ENCODE peak calls at places on chromosome 14, in ten cellular contexts. B, D, H, U, T, W, Z, R, Q and N are unnamed samples.

GRCh38 chr14:61889914-61890351 is 127.7 kb downstream of the SNAPC1 start:
- DNase-seq in H (no peak), Q (no peak), R (peak; percentile 66), U (no peak), T (no peak), B (no peak), W (no peak), Z (no peak), D (no peak), N (no peak)

GRCh38 chr14:105315941-105316562 is 1.5 kb downstream of the PACS2 start:
- DNase-seq in W (no peak), H (no peak), Z (no peak), D (no peak), B (peak; percentile 30), T (no peak), U (no peak), Q (no peak), R (no peak), N (peak; percentile 45)

GRCh38 chr14:99745307-99745951 is 47.8 kb upstream of the EML1 start:
- DNase-seq in B (no peak), D (no peak), T (no peak), Q (no peak), Z (peak; percentile 38), W (peak; percentile 93), H (no peak), U (peak; percentile 95), R (no peak), N (no peak)

GRCh38 chr14:34662558-34663088 is 32.7 kb upstream of the SNX6 start:
- DNase-seq in H (no peak), D (no peak), W (no peak), T (no peak), U (no peak), R (no peak), Q (peak; percentile 14), B (no peak), Z (no peak), N (no peak)

GRCh38 chr14:90959344-90959743 is 101.1 kb downstream of the RPS6KA5 start:
- DNase-seq in H (no peak), Z (no peak), W (no peak), B (no peak), U (no peak), T (no peak), Q (no peak), D (no peak), R (no peak), N (no peak)

GRCh38 chr14:32542507-32542906 is 213.4 kb downstream of the AKAP6 start:
- DNase-seq in W (no peak), U (no peak), B (no peak), D (no peak), T (no peak), Z (peak; percentile 32), Q (no peak), R (no peak), H (no peak), N (no peak)

GRCh38 chr14:105151131-105151837 is 17.3 kb downstream of the JAG2 start:
- DNase-seq in H (no peak), Z (no peak), B (no peak), T (no peak), D (no peak), R (no peak), U (no peak), Q (no peak), W (no peak), N (peak; percentile 37)

GRCh38 chr14:104795468-104795780 is at the start of gene AKT1:
- DNase-seq in W (no peak), D (no peak), R (no peak), Z (no peak), Q (no peak), U (no peak), B (no peak), H (no peak), T (no peak), N (no peak)

GRCh38 chr14:68779761-68780323 is 13.0 kb downstream of the ZFP36L1 start:
- DNase-seq in H (peak; percentile 94), R (no peak), U (peak; percentile 97), T (no peak), Q (peak; percentile 64), D (peak; percentile 72), W (peak; percentile 91), Z (peak; percentile 55), B (peak; percentile 98), N (peak; percentile 37)

GRCh38 chr14:68781161-68782021 is 11.5 kb downstream of the ZFP36L1 start:
- DNase-seq in D (peak; percentile 72), R (no peak), U (no peak), H (no peak), Z (no peak), T (no peak), W (no peak), Q (no peak), B (no peak), N (peak; percentile 50)

GRCh38 chr14:68777644-68778043 is 15.2 kb downstream of the ZFP36L1 start:
- DNase-seq in T (no peak), R (no peak), Z (no peak), U (no peak), H (no peak), D (no peak), Q (no peak), W (no peak), B (no peak), N (no peak)

GRCh38 chr14:68782091-68782981 is 10.5 kb downstream of the ZFP36L1 start:
- DNase-seq in Q (no peak), R (no peak), Z (no peak), D (no peak), H (no peak), B (no peak), U (no peak), T (no peak), W (no peak), N (peak; percentile 47)

DNA sequence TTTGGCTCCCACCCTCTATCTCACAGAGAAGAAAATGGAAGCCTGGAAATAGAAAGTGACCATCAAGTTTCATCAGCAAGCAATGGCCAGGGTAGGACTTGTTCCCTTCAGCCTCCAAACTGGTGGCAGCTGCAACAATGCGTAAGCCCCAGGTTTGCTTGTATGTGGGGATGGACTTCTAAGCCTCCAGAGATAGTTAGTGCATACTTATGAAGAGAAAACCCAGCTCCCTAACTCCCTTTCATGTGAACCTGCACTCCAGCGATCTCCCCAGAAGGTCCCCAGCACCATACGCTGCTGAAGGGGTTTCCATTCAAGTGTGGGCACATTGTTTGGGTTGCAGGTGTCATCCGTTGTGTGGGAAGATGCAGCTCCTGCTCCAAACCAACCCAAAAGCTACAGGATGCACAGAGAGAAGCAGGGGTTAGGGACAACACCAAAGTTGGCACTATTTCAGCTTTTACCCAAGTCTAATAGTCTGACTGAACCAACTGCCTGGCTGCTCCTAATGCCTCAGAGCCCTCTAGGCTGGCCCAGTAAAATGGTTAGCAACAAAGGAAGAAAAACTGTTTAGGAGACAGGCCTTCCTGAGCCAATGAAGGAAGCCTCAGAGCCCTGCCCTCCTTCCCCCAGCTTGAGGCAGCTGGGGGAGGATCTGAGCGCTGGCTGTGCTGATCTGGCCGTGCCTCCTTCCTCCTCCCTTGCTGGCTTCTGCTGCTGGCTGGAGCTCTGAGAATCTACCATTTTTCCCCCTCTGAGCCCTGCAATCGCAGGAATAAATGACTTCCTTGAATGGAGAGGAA is 12.3 kb downstream of the ZFP36L1 start:
- DNase-seq in Z (peak; percentile 57), R (no peak), W (peak; percentile 62), T (no peak), U (peak; percentile 53), Q (no peak), B (peak; percentile 43), H (no peak), D (peak; percentile 71), N (peak; percentile 76)
- H3K9ac ChIP-seq in Z (no peak overlapping the region), R (no peak overlapping the region), W (peak overlapping the region; percentile 20), T (no peak overlapping the region), U (peak overlapping the region; percentile 39), Q (no peak overlapping the region), B (peak overlapping the region; percentile 24), H (peak overlapping the region; percentile 22), D (peak overlapping the region; percentile 70), N (no peak overlapping the region)

GRCh38 chr14:41303506-41303905 is 303.2 kb upstream of the LRFN5 start:
- DNase-seq in U (no peak), D (no peak), Q (no peak), B (no peak), H (no peak), R (no peak), W (no peak), T (no peak), Z (no peak), N (no peak)
- H3K4me3 ChIP-seq in U (no peak overlapping the region), D (no peak overlapping the region), Q (no peak overlapping the region), B (no peak overlapping the region), H (no peak overlapping the region), R (no peak overlapping the region), W (no peak overlapping the region), T (no peak overlapping the region), Z (no peak overlapping the region), N (no peak overlapping the region)

GRCh38 chr14:81161749-81162148 is 59.0 kb downstream of the GTF2A1 start:
- DNase-seq in H (no peak), Q (no peak), Z (no peak), T (no peak), B (no peak), U (no peak), W (no peak), D (no peak), R (no peak), N (no peak)

GRCh38 chr14:81166126-81166525 is 54.6 kb downstream of the GTF2A1 start:
- DNase-seq in W (no peak), T (no peak), U (no peak), D (no peak), Q (no peak), B (no peak), Z (no peak), H (no peak), R (no peak), N (no peak)

GRCh38 chr14:81162941-81163340 is 57.8 kb downstream of the GTF2A1 start:
- DNase-seq in R (no peak), T (no peak), D (no peak), W (peak; percentile 34), Q (no peak), B (peak; percentile 21), U (no peak), Z (no peak), H (peak; percentile 23), N (no peak)

GRCh38 chr14:81165188-81165587 is 55.6 kb downstream of the GTF2A1 start:
- DNase-seq in R (no peak), T (no peak), Q (no peak), H (no peak), U (no peak), Z (no peak), D (no peak), B (no peak), W (no peak), N (no peak)

DNA sequence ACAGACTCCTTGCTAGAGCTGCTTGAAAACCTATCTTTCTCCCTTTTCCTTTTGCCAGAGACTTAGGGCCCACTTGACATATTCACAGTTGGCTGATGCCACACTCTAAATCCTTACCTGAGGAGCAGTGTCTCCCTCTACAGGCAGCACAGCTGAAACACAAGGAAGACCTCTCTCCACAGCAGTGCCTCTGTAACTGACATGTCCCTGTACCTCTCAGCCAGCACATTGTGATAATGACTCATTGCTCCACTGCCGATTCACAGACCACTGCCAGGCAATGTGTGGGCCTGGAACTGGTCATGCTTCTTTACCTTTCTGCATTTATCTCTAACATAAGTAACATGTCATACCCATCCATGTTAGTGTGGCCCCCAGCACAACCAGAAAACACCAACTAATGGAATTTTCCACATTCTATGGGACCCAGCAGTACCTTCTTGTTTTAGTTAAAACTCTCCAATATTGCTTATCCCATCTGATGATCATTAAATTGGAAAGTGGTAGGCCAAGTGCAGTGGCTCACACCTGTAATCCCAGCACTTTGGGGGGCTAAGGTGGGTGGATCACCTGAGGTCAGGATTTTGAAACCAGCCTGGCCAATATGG is 56.5 kb downstream of the GTF2A1 start:
- DNase-seq in U (peak; percentile 64), T (peak; percentile 45), Q (peak; percentile 85), D (peak; percentile 37), B (peak; percentile 89), W (peak; percentile 77), H (peak; percentile 83), Z (peak; percentile 52), R (peak; percentile 49), N (peak; percentile 95)
- TF ChIP-seq CTCF in U (peak; percentile 71), T (peak; percentile 95), Q (peak; percentile 95), D (peak; percentile 39), B (peak; percentile 88), W (peak; percentile 60), H (peak; percentile 89), Z (peak; percentile 47), R (peak; percentile 57), N (peak; percentile 93)

GRCh38 chr14:69354383-69355154 is 43.5 kb downstream of the ERH start:
- DNase-seq in R (peak; percentile 87), Z (no peak), Q (peak; percentile 64), U (no peak), T (no peak), H (no peak), D (peak; percentile 32), W (peak; percentile 5), B (no peak), N (no peak)
- H3K9ac ChIP-seq in R (peak overlapping the region; percentile 23), Z (no peak overlapping the region), Q (no peak overlapping the region), U (no peak overlapping the region), T (no peak overlapping the region), H (no peak overlapping the region), D (no peak overlapping the region), W (no peak overlapping the region), B (no peak overlapping the region), N (no peak overlapping the region)